ENCODE peak calls at places on chromosomes 7 and 10, in five cellular contexts. M is aorta, I is foreskin keratinocyte, W is H9, Q is trophoblast cell. E is an unnamed sample.

GRCh38 chr7:116052006-116052405 is 21.4 kb upstream of the TFEC start:
- DNase-seq in I (peak; percentile 55), M (no peak), Q (peak; percentile 60), W (no peak), E (no peak)

GRCh38 chr10:119541459-119542356 is 811 bp downstream of the RGS10 start:
- DNase-seq in I (no peak), M (peak; percentile 88), Q (peak; percentile 39), W (no peak), E (peak; percentile 25)

GRCh38 chr7:139011373-139011772 is 24.5 kb downstream of the ZC3HAV1L start:
- DNase-seq in M (no peak), I (no peak), W (no peak), Q (no peak), E (no peak)

GRCh38 chr10:133109736-133110532 is 22.2 kb downstream of the ADGRA1 start:
- DNase-seq in Q (no peak), M (no peak), I (no peak), W (no peak), E (no peak)

GRCh38 chr7:135334830-135335543 is 101.3 kb downstream of the STRA8 start:
- DNase-seq in Q (no peak), I (no peak), M (no peak), W (no peak), E (no peak)

GRCh38 chr7:16594061-16594460 is 51.5 kb downstream of the ANKMY2 start:
- DNase-seq in M (no peak), I (peak; percentile 5), W (no peak), Q (no peak), E (no peak)

GRCh38 chr7:85464042-85464651 is 277.3 kb upstream of the SEMA3D start:
- DNase-seq in W (no peak), Q (no peak), I (no peak), M (no peak), E (no peak)

GRCh38 chr7:65379318-65379717 is 5.7 kb downstream of the ZNF92 start:
- DNase-seq in Q (no peak), M (no peak), I (no peak), W (no peak), E (no peak)

GRCh38 chr10:11043446-11044127 is 25.9 kb downstream of the CELF2 start:
- DNase-seq in Q (no peak), W (no peak), M (no peak), I (no peak), E (no peak)

GRCh38 chr10:126511917-126512487 is 123.7 kb upstream of the ADAM12 start:
- DNase-seq in Q (peak; percentile 21), W (no peak), I (no peak), M (no peak), E (no peak)

GRCh38 chr7:99990417-99990816 is 14.6 kb upstream of the AZGP1 start:
- DNase-seq in Q (no peak), I (no peak), M (peak; percentile 67), W (no peak), E (no peak)

GRCh38 chr7:66807736-66808135 is 67.2 kb downstream of the RABGEF1 start:
- DNase-seq in M (peak; percentile 30), I (no peak), W (no peak), Q (no peak), E (no peak)

GRCh38 chr10:98920362-98920761 is 315.3 kb downstream of the HPSE2 start:
- DNase-seq in W (no peak), M (no peak), Q (no peak), I (no peak), E (no peak)

GRCh38 chr10:29438271-29438670 is 149.4 kb downstream of the LYZL1 start:
- DNase-seq in M (no peak), W (no peak), Q (no peak), I (no peak), E (no peak)

GRCh38 chr10:3873728-3874461 is 88.9 kb upstream of the KLF6 start:
- DNase-seq in W (no peak), I (peak; percentile 51), Q (peak; percentile 99), M (no peak), E (no peak)

GRCh38 chr10:68301790-68302502 is 29.9 kb upstream of the HNRNPH3 start:
- DNase-seq in M (no peak), I (peak; percentile 43), Q (peak; percentile 63), W (no peak), E (no peak)

GRCh38 chr10:1291178-1292090 is 235.2 kb downstream of the WDR37 start:
- DNase-seq in Q (no peak), I (no peak), W (no peak), M (peak; percentile 56), E (no peak)

GRCh38 chr7:4113271-4113670 is 568.8 kb upstream of the FOXK1 start:
- DNase-seq in M (no peak), Q (no peak), I (peak; percentile 1), W (no peak), E (no peak)

GRCh38 chr10:36281871-36282331 is 639.8 kb upstream of the FZD8 start:
- DNase-seq in M (no peak), Q (no peak), W (no peak), I (no peak), E (no peak)

DNA sequence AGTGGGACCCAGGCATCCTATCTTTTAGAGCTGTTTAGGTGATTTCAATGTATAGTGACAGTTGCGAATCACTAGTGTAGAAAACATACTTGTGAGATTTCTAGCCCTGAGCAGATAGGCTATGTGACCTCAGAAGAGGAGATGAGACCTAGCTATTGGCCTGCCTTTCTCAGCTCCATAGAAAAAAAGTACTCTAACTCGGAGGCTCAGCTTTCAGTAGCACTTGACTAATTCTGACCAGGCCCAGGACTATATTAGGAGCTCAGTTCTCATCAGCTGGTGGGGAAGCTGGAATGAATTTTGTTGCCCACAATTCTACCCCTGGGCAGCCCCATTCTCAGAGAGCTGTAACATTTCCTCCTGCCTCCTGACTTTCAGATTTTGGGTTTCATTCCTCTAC is 179.9 kb upstream of the NAMPT start:
- DNase-seq in M (no peak), W (no peak), Q (no peak), I (no peak), E (no peak)
- H3K27me3 ChIP-seq in M (no peaks in the 10 kb centered on the region), W (no peaks in the 10 kb centered on the region), Q (no peaks in the 10 kb centered on the region), I (no peaks in the 10 kb centered on the region), E (no peaks in the 10 kb centered on the region)

GRCh38 chr10:33271969-33272583 is 62.4 kb downstream of the NRP1 start:
- DNase-seq in M (no peak), Q (no peak), I (no peak), W (no peak), E (no peak)
- H3K4me1 ChIP-seq in M (peaks cover 9% of the 10 kb centered on the region), Q (no peaks in the 10 kb centered on the region), I (peaks cover 22% of the 10 kb centered on the region), W (peaks cover 2% of the 10 kb centered on the region), E (peaks cover 11% of the 10 kb centered on the region)

GRCh38 chr7:158271646-158272045 is 316.0 kb downstream of the PTPRN2 start:
- DNase-seq in W (no peak), Q (no peak), I (no peak), M (no peak), E (no peak)

GRCh38 chr7:158270856-158271413 is 316.7 kb downstream of the PTPRN2 start:
- DNase-seq in I (no peak), W (no peak), M (no peak), Q (no peak), E (no peak)

GRCh38 chr7:158272509-158273137 is 315.0 kb downstream of the PTPRN2 start:
- DNase-seq in M (peak; percentile 61), W (peak; percentile 23), Q (no peak), I (no peak), E (no peak)

GRCh38 chr7:158273138-158273651 is 314.4 kb downstream of the PTPRN2 start:
- DNase-seq in Q (no peak), I (no peak), M (peak; percentile 57), W (peak; percentile 17), E (no peak)

DNA sequence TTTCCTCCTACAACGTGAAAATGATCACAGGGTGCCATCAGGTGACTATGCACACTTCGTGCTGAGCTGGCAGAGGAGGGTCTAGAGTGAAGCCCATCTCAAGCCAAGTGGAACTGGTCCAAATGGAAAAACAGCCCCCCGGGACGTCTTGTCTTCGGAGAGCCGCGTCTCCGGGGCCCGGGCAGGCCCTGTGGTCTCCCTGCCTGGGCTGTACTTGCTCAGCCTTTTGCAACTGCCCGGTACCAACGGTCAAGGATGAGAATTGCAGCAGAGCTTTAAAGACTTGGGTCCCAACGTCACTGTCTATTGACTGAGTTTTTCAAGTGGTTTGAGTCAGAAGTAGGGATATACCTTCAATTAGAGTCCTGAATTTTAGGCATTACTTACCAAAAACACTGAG is 315.5 kb downstream of the PTPRN2 start:
- DNase-seq in W (no peak), M (peak; percentile 31), I (no peak), Q (no peak), E (no peak)
- H3K27me3 ChIP-seq in W (no peaks in the 10 kb centered on the region), M (no peaks in the 10 kb centered on the region), I (no peaks in the 10 kb centered on the region), Q (no peaks in the 10 kb centered on the region), E (no peaks in the 10 kb centered on the region)

GRCh38 chr10:129531195-129531968 is 64.3 kb downstream of the MGMT start:
- DNase-seq in Q (peak; percentile 75), M (no peak), I (peak; percentile 77), W (no peak), E (no peak)

GRCh38 chr10:129526943-129527342 is 59.9 kb downstream of the MGMT start:
- DNase-seq in W (no peak), I (no peak), Q (no peak), M (peak; percentile 54), E (no peak)

GRCh38 chr10:129530486-129531065 is 63.5 kb downstream of the MGMT start:
- DNase-seq in I (no peak), M (peak; percentile 39), W (no peak), Q (no peak), E (no peak)

GRCh38 chr10:129525408-129525807 is 58.4 kb downstream of the MGMT start:
- DNase-seq in I (peak; percentile 74), Q (no peak), W (peak; percentile 10), M (peak; percentile 61), E (peak; percentile 29)

GRCh38 chr10:129528376-129528978 is 61.4 kb downstream of the MGMT start:
- DNase-seq in I (no peak), W (peak; percentile 14), M (no peak), Q (no peak), E (no peak)
- H3K4me1 ChIP-seq in I (peaks cover 15% of the 10 kb centered on the region), W (peaks cover 5% of the 10 kb centered on the region), M (no peaks in the 10 kb centered on the region), Q (peaks cover 21% of the 10 kb centered on the region), E (no peaks in the 10 kb centered on the region)

GRCh38 chr10:114394531-114394930 is 9.8 kb downstream of the AFAP1L2 start:
- DNase-seq in Q (no peak), I (peak; percentile 90), W (no peak), M (peak; percentile 27), E (no peak)

GRCh38 chr10:114393886-114394285 is 10.4 kb downstream of the AFAP1L2 start:
- DNase-seq in M (peak; percentile 19), Q (no peak), W (no peak), I (no peak), E (no peak)

GRCh38 chr10:114393482-114393881 is 10.8 kb downstream of the AFAP1L2 start:
- DNase-seq in M (peak; percentile 37), W (no peak), I (peak; percentile 68), Q (peak; percentile 48), E (no peak)

GRCh38 chr10:114396455-114396854 is 7.8 kb downstream of the AFAP1L2 start:
- DNase-seq in M (no peak), Q (no peak), W (no peak), I (no peak), E (no peak)

GRCh38 chr10:114395361-114396022 is 8.8 kb downstream of the AFAP1L2 start:
- DNase-seq in W (no peak), I (no peak), M (peak; percentile 44), Q (no peak), E (no peak)
- H3K27me3 ChIP-seq in W (no peaks in the 10 kb centered on the region), I (no peaks in the 10 kb centered on the region), M (no peaks in the 10 kb centered on the region), Q (no peaks in the 10 kb centered on the region), E (no peaks in the 10 kb centered on the region)

GRCh38 chr10:79226391-79227245 is 120.7 kb upstream of the PPIF start:
- DNase-seq in M (no peak), W (no peak), Q (peak; percentile 74), I (no peak), E (no peak)
- H3K4me1 ChIP-seq in M (no peaks in the 10 kb centered on the region), W (peaks cover 14% of the 10 kb centered on the region), Q (peaks cover 72% of the 10 kb centered on the region), I (peaks cover 14% of the 10 kb centered on the region), E (peaks cover 10% of the 10 kb centered on the region)

GRCh38 chr7:79060498-79060897 is 393.0 kb downstream of the MAGI2 start:
- DNase-seq in Q (no peak), W (no peak), I (no peak), M (no peak), E (no peak)
- H3K27me3 ChIP-seq in Q (no peaks in the 10 kb centered on the region), W (no peaks in the 10 kb centered on the region), I (peaks cover 8% of the 10 kb centered on the region), M (no peaks in the 10 kb centered on the region), E (no peaks in the 10 kb centered on the region)

E was measured in uterus.